ENCODE peak calls at places on chromosomes 13 and 19, in four cellular contexts. X, N, M and H are unnamed samples.

GRCh38 chr19:45782820-45783785 is 813 bp upstream of the DMPK start:
- DNase-seq in N (peak), X (no peak), M (no peak), H (no peak)

GRCh38 chr13:20053891-20054290 is 95.4 kb downstream of the ZMYM2 start:
- DNase-seq in X (no peak), N (no peak), M (no peak), H (no peak)

GRCh38 chr13:99610702-99611289 is 109.5 kb downstream of the TM9SF2 start:
- DNase-seq in X (no peak), N (no peak), M (no peak), H (no peak)

GRCh38 chr13:59337070-59337469 is 826.7 kb downstream of the DIAPH3 start:
- DNase-seq in X (no peak), M (no peak), N (no peak), H (no peak)

GRCh38 chr19:30686911-30687566 is 314.9 kb downstream of the ZNF536 start:
- DNase-seq in M (no peak), N (no peak), X (no peak), H (no peak)

GRCh38 chr19:3509566-3509989 is 3.5 kb downstream of the FZR1 start:
- DNase-seq in N (no peak), X (peak), M (no peak), H (peak)

GRCh38 chr13:113979791-113980471 is 6.1 kb upstream of the C13orf46 start:
- DNase-seq in N (no peak), X (no peak), M (no peak), H (no peak)

GRCh38 chr19:15297416-15298224 is 34.7 kb downstream of the BRD4 start:
- DNase-seq in N (peak), X (peak), M (no peak), H (no peak)

GRCh38 chr19:3162418-3163229 is 15.9 kb upstream of the S1PR4 start:
- DNase-seq in M (no peak), N (no peak), X (no peak), H (no peak)

GRCh38 chr13:49869514-49869913 is 66.6 kb downstream of the SPRYD7 start:
- DNase-seq in N (no peak), M (no peak), X (peak), H (no peak)

GRCh38 chr13:48626077-48626449 is 27.7 kb upstream of the CYSLTR2 start:
- DNase-seq in M (no peak), X (no peak), N (no peak), H (peak)

GRCh38 chr19:35528218-35529038 is at the start of gene SBSN:
- DNase-seq in X (no peak), N (peak), M (no peak), H (no peak)

GRCh38 chr13:32962342-32962741 is 53.9 kb upstream of the KL start:
- DNase-seq in X (no peak), M (no peak), N (no peak), H (no peak)

GRCh38 chr19:38691938-38692457 is 44.5 kb downstream of the ACTN4 start:
- DNase-seq in N (no peak), X (peak), M (no peak), H (peak)